ENCODE peak calls at places on chromosomes 13 and 19, in ten cellular contexts. Q, P, A, G, B, Z, K, C, D and J are unnamed samples.

GRCh38 chr13:87570669-87571068 is 100.5 kb upstream of the SLITRK5 start:
- DNase-seq in Q (no peak), P (no peak), A (no peak), G (no peak), B (no peak), Z (no peak), K (peak; percentile 41), C (no peak), D (no peak), J (no peak)

GRCh38 chr13:113748101-113748861 is 10.7 kb upstream of the TMEM255B start:
- DNase-seq in Q (no peak), P (no peak), A (no peak), G (no peak), B (no peak), Z (no peak), K (no peak), C (no peak), D (no peak), J (no peak)

GRCh38 chr19:14023404-14024235 is 4.3 kb upstream of the RLN3 start:
- DNase-seq in Q (peak; percentile 47), P (peak; percentile 39), A (peak; percentile 54), G (peak; percentile 58), B (no peak), Z (peak; percentile 72), K (peak; percentile 90), C (peak; percentile 72), D (no peak), J (no peak)

GRCh38 chr13:33480561-33480960 is 195.0 kb upstream of the STARD13 start:
- DNase-seq in Q (no peak), P (no peak), A (no peak), G (no peak), B (no peak), Z (no peak), K (no peak), C (no peak), D (no peak), J (no peak)

GRCh38 chr19:38685666-38686529 is 38.4 kb downstream of the ACTN4 start:
- DNase-seq in Q (no peak), P (peak; percentile 70), A (no peak), G (no peak), B (no peak), Z (peak; percentile 63), K (peak; percentile 80), C (no peak), D (no peak), J (no peak)

GRCh38 chr13:113138792-113139551 is 16.4 kb downstream of the F10 start:
- DNase-seq in Q (peak; percentile 13), P (no peak), A (no peak), G (no peak), B (no peak), Z (no peak), K (no peak), C (no peak), D (no peak), J (no peak)

GRCh38 chr19:39199025-39199424 is 2.3 kb downstream of the NCCRP1 start:
- DNase-seq in Q (no peak), P (no peak), A (no peak), G (peak; percentile 77), B (no peak), Z (no peak), K (no peak), C (no peak), D (peak; percentile 48), J (no peak)

GRCh38 chr19:27722625-27723024 is 1490.3 kb downstream of the UQCRFS1 start:
- DNase-seq in Q (no peak), P (no peak), A (no peak), G (no peak), B (no peak), Z (no peak), K (no peak), C (no peak), D (no peak), J (no peak)

GRCh38 chr13:111474136-111475002 is 153.9 kb downstream of the TEX29 start:
- DNase-seq in Q (no peak), P (peak; percentile 38), A (peak; percentile 71), G (no peak), B (peak; percentile 65), Z (peak; percentile 55), K (peak; percentile 84), C (no peak), D (no peak), J (no peak)

GRCh38 chr19:35436477-35437141 is 11.4 kb upstream of the FFAR2 start:
- DNase-seq in Q (no peak), P (no peak), A (peak; percentile 62), G (no peak), B (no peak), Z (peak; percentile 47), K (no peak), C (peak; percentile 55), D (peak; percentile 24), J (no peak)

GRCh38 chr19:28706693-28707092 is 506.3 kb downstream of the UQCRFS1 start:
- DNase-seq in Q (no peak), P (no peak), A (no peak), G (no peak), B (no peak), Z (peak; percentile 8), K (no peak), C (no peak), D (no peak), J (no peak)

GRCh38 chr19:11984986-11985385 is 20.1 kb downstream of the ZNF763 start:
- DNase-seq in Q (no peak), P (no peak), A (no peak), G (no peak), B (no peak), Z (no peak), K (peak; percentile 94), C (no peak), D (no peak), J (no peak)

GRCh38 chr19:11986754-11987153 is 21.9 kb downstream of the ZNF763 start:
- DNase-seq in Q (no peak), P (no peak), A (no peak), G (no peak), B (no peak), Z (no peak), K (peak; percentile 30), C (no peak), D (no peak), J (no peak)

GRCh38 chr19:11987405-11988231 is 22.8 kb downstream of the ZNF763 start:
- DNase-seq in Q (peak; percentile 99), P (peak; percentile 95), A (peak; percentile 98), G (peak; percentile 95), B (peak; percentile 99), Z (peak; percentile 98), K (peak; percentile 99), C (peak; percentile 98), D (peak; percentile 91), J (peak; percentile 96)

DNA sequence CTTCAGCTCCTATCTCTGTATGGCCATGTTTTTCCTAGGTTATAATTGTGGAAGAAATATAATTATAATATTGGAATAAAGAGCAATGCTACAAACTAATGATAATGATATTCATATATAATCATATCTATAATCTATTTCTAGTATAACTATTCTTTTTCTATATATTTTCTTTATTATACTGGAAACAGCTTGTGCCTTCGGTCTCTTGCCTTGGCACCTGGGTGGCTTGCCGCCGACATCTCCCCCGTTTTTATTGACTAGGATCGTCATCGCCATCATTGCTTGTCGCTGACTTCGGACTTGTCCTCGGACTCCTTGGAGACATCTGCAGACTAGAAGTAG is 24.2 kb downstream of the ZNF763 start:
- DNase-seq in Q (no peak), P (no peak), A (no peak), G (no peak), B (no peak), Z (no peak), K (no peak), C (no peak), D (no peak), J (no peak)
- TF ChIP-seq CTCF in Q (no peak), P (no peak), A (peak; percentile 19), G (no peak), B (no peak), Z (no peak), K (no peak), C (no peak), D (no peak), J (no peak)

GRCh38 chr19:16899566-16900075 is 10.8 kb downstream of the F2RL3 start:
- DNase-seq in Q (no peak), P (peak; percentile 14), A (no peak), G (peak; percentile 44), B (no peak), Z (peak; percentile 60), K (peak; percentile 73), C (peak; percentile 40), D (no peak), J (no peak)
- TF ChIP-seq CTCF in Q (peak; percentile 34), P (peak; percentile 77), A (no peak), G (peak; percentile 37), B (peak; percentile 32), Z (peak; percentile 83), K (peak; percentile 70), C (peak; percentile 50), D (peak; percentile 29), J (no peak)

DNA sequence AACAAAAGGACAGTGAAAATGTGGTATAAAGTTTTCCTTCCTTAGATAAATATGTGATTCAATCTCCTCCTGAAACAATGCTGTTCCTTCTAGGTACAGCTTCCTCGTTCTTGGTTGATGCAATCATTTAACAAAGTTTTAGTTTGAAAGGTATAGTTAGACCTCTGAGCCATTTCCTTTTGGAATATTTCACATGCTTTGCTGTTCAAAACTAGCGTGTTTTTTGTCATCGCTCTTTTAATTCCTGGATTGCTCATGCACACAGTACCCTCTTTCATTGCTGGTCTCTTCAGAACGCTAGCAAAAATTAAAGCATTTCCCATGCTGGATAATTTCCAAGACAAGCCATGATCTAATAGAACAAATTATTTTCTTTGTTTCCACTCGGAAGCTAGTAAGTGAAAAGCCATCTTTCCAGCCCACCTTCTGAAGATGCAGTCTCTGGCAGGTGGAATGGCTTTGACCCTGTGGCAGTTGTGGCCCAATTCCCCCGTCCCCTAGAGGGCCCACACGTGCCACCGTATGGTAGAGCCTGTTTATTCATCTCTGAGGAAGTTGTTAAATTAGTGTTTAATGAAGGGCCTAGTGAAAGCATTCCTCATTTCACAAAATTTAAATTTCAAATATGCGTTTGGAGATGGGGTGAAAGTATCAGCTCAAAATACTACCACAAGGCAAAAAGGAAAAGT is 1040.6 kb upstream of the SLC10A2 start:
- DNase-seq in Q (no peak), P (peak; percentile 57), A (no peak), G (no peak), B (no peak), Z (peak; percentile 57), K (peak; percentile 28), C (no peak), D (no peak), J (no peak)
- TF ChIP-seq CTCF in Q (no peak), P (peak; percentile 20), A (no peak), G (no peak), B (no peak), Z (peak; percentile 33), K (peak; percentile 59), C (no peak), D (no peak), J (no peak)

DNA sequence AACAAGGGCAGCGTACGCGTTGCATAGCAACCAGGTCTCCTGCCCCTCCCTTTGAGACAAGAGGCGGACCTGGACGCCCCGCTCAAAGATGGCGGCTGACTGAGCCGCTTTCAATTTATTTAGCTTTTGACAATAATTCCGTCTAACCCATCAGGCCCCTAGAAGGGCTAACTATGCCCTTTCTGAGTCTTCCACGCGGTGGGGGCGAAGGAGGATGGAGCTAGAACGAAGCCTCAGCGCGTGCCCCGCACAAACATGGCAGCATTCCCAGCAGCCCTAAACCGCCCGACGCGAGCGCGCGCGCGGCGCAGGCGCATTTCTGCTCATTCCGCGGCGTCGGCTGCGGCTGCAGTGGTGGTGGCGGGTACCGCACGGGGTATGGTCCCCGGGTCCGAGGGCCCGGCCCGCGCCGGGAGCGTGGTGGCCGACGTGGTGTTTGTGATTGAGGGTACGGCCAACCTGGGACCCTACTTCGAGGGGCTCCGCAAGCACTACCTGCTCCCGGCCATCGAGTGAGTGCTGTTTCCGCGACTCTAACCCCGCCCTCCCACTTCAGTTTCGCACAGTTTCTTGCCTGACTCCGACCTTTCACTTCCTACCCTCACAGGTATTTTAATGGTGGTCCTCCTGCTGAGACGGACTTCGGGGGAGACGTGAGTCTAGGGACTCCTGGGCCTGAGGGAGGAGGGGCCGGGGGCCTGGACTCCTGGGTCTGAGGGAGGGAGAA is at the start of gene MED25:
- DNase-seq in Q (peak; percentile 90), P (peak; percentile 60), A (peak; percentile 82), G (peak; percentile 88), B (peak; percentile 89), Z (peak; percentile 85), K (peak; percentile 90), C (peak; percentile 88), D (peak; percentile 87), J (peak; percentile 36)
- TF ChIP-seq CTCF in Q (no peak), P (no peak), A (no peak), G (no peak), B (peak; percentile 44), Z (no peak), K (no peak), C (no peak), D (peak; percentile 52), J (peak; percentile 82)